ENCODE peak calls at places on chromosomes 4 and X, in ten cellular contexts. P, C, R, F, Q, I, N, Z, E and J are unnamed samples.

GRCh38 chr4:56305390-56305789 is 81.9 kb downstream of the AASDH start:
- DNase-seq in Z (no peak), P (no peak), I (no peak), Q (no peak), R (no peak), F (no peak), E (no peak), C (no peak), N (no peak), J (peak)

GRCh38 chrX:264634-265455 is 16.3 kb upstream of the PLCXD1 start:
- DNase-seq in E (peak), I (no peak), F (no peak), Z (no peak), R (no peak), P (peak), N (no peak), Q (no peak), C (peak), J (peak)

GRCh38 chr4:151581575-151581974 is 172.6 kb downstream of the FHIP1A start:
- DNase-seq in E (no peak), F (no peak), P (no peak), I (no peak), Z (no peak), C (no peak), N (no peak), Q (no peak), R (no peak), J (no peak)

GRCh38 chr4:48016141-48017107 is at the start of the genes CNGA1 and NIPAL1:
- DNase-seq in Q (peak), R (peak), N (peak), P (peak), E (peak), F (peak), I (peak), Z (peak), C (peak), J (peak)

GRCh38 chrX:32267796-32268195 is 943.6 kb downstream of the DMD start:
- DNase-seq in I (no peak), N (no peak), C (no peak), R (no peak), E (no peak), F (no peak), P (no peak), Q (no peak), Z (no peak), J (no peak)

GRCh38 chr4:65083076-65083475 is 587.2 kb downstream of the EPHA5 start:
- DNase-seq in R (no peak), N (peak), Z (peak), F (no peak), E (peak), I (peak), Q (no peak), C (no peak), P (no peak), J (peak)

GRCh38 chr4:75916091-75916661 is 13.9 kb upstream of the PPEF2 start:
- DNase-seq in Q (peak), Z (no peak), C (peak), F (peak), P (no peak), E (peak), N (peak), I (peak), R (no peak), J (peak)

GRCh38 chr4:122980860-122981259 is 58.5 kb upstream of the NUDT6 start:
- DNase-seq in Q (no peak), P (no peak), C (no peak), R (no peak), N (no peak), E (peak), F (no peak), Z (no peak), I (no peak), J (no peak)

GRCh38 chr4:185813133-185813532 is 1.1 kb upstream of the SORBS2 start:
- DNase-seq in I (no peak), Q (no peak), P (no peak), E (no peak), F (no peak), N (no peak), R (no peak), Z (no peak), C (no peak), J (no peak)

GRCh38 chr4:76821661-76822060 is 76.3 kb downstream of the SOWAHB start:
- DNase-seq in E (peak), R (no peak), C (peak), Q (peak), N (no peak), F (no peak), I (peak), P (no peak), Z (no peak), J (no peak)

GRCh38 chr4:3199661-3200422 is 49.1 kb upstream of the MSANTD1 start:
- DNase-seq in P (no peak), F (no peak), R (no peak), Q (no peak), C (peak), Z (no peak), N (no peak), E (no peak), I (peak), J (no peak)

GRCh38 chr4:13670456-13671150 is 43.1 kb upstream of the BOD1L1 start:
- DNase-seq in P (no peak), R (no peak), Z (no peak), Q (no peak), C (no peak), E (no peak), F (no peak), N (no peak), I (no peak), J (no peak)

GRCh38 chr4:106365613-106366012 is 3.0 kb downstream of the GIMD1 start:
- DNase-seq in R (no peak), Q (peak), N (peak), P (no peak), Z (no peak), E (peak), F (no peak), C (peak), I (peak), J (peak)

GRCh38 chrX:108313662-108314061 is 124.6 kb downstream of the COL4A6 start:
- DNase-seq in Z (no peak), N (no peak), P (no peak), E (peak), I (no peak), Q (no peak), R (no peak), C (no peak), F (no peak), J (peak)

GRCh38 chr4:39032218-39033085 is at the start of gene TMEM156:
- DNase-seq in R (no peak), F (peak), E (peak), P (no peak), Q (no peak), N (no peak), I (peak), C (no peak), Z (no peak), J (peak)

DNA sequence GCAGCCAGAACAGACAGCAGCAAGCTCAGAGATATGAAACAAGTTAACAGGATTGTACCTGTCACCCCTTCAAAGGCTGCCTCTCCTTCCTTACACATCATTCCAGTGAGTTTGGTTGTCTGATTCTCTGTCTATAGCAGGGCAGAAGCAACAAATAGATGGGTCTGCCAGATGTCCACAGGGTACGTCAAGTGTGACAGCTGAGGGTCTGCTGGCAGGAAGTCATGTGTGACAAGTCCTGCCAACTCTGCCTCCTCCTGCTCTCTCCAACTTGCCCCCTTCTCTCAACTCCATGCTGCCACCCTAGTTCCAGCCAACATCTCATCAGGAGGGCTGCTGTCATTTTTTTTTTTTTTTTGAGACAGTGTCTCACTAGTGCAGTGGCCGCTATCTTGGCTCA is 109.2 kb downstream of the NSUN7 start:
- DNase-seq in R (no peak), Q (no peak), C (no peak), I (no peak), Z (no peak), N (no peak), F (no peak), P (no peak), E (no peak), J (no peak)
- H3K4me3 ChIP-seq in R (no peak), Q (no peak), C (no peak), I (no peak), Z (no peak), N (no peak), F (no peak), P (no peak), E (no peak), J (no peak)

DNA sequence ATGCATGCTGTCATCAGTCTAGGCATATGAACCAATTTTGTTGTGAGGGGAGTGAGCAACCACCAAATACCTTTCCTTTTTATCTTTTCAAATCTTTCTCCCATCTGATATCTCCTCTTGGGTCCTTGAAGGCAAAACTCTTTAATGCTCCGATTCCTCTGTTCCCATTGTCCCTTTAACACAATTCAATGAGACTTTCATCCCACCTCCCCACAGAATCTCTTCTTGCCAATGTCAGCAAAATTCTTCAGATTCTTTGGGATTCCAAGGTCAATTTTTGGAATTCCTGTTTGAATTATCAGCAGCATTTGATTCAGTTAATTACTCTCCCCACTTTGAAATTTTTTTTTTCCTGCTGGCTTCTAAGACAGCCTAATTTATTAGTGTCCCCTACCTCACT is 232.7 kb downstream of the COX7B2 start:
- DNase-seq in C (no peak), P (no peak), Z (no peak), E (no peak), I (no peak), Q (no peak), N (no peak), R (no peak), F (no peak), J (no peak)
- TF ChIP-seq CTCF in C (no peak), P (no peak), Z (no peak), E (no peak), I (no peak), Q (no peak), N (no peak), R (no peak), F (no peak), J (no peak)

DNA sequence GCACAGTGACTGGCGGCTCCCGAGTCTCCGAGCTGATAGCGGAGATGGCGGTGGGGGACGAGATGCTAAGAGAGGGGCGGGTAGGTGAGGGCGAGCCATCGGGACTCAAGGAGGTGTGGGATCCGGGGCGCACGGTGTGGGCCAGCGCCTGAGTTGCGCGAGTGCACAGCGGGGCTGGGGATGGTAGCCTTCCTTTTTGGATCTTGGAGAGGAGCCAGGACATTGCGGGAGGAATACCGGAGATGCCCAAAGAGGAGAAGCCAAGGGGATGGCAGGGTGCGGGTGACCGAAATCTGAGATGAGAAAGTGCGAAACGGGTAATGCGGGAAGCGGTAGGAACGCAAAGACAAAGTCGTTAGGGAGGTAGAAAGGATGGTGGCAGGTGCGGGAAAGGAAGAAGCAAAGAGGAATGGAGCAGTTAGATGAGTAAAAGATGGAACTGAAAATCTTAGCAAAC is 438 bp upstream of the FAM184B start:
- DNase-seq in Q (no peak), R (no peak), N (peak), F (no peak), E (no peak), Z (no peak), P (no peak), I (no peak), C (no peak), J (no peak)
- H3K4me3 ChIP-seq in Q (peak), R (peak), N (peak), F (no peak), E (peak), Z (no peak), P (peak), I (peak), C (peak), J (peak)

DNA sequence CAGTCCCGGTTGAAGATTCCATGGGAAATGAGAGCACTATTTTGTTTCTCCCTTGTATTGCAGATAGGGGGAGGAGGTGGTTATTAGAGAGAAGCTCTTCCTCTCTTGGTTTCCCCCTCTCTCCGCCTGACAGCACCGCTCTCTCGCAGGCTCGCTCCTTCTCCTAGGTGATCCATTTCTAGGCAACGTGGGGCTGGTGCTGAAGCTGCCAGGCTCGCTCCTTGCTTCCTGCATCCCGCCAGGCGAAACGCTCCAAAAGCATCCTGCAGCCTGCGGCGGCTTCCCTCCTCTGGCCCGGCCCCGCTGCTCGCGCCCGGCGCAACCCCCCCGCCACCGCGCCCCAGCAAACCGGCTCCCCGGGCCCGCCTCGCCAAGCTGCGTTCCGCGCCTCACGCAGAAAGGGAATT is at the start of gene GRID2:
- DNase-seq in N (peak), Q (no peak), P (no peak), Z (no peak), C (no peak), I (peak), E (peak), R (no peak), F (no peak), J (peak)
- TF ChIP-seq CTCF in N (no peak), Q (peak), P (no peak), Z (no peak), C (no peak), I (peak), E (no peak), R (no peak), F (no peak), J (no peak)

GRCh38 chr4:153467897-153468262 is 1.7 kb downstream of the TMEM131L start:
- DNase-seq in E (no peak), C (no peak), F (peak), Q (no peak), N (no peak), I (peak), Z (no peak), P (no peak), R (no peak), J (no peak)
- H3K4me3 ChIP-seq in E (peak), C (peak), F (peak), Q (peak), N (no peak), I (peak), Z (no peak), P (peak), R (peak), J (peak)